ENCODE peak calls at places on chromosomes 5 and 9, in six cellular contexts. Q is body of pancreas, B is tibial nerve, Z is spleen, U is ovary, R is lower leg skin. O is an unnamed sample.

GRCh38 chr5:5497132-5497748 is 74.8 kb downstream of the ICE1 start:
- DNase-seq in Q (peak; percentile 32), B (peak; percentile 40), Z (peak; percentile 79), U (peak; percentile 57), R (no peak), O (peak; percentile 61)

GRCh38 chr5:72234265-72234700 is 85.8 kb downstream of the MRPS27 start:
- DNase-seq in Q (no peak), B (no peak), Z (no peak), U (no peak), R (no peak), O (peak; percentile 89)

GRCh38 chr5:155700333-155700732 is 626.6 kb upstream of the SGCD start:
- DNase-seq in Q (no peak), B (no peak), Z (no peak), U (no peak), R (no peak), O (peak; percentile 12)

GRCh38 chr9:32703635-32704034 is 68.2 kb upstream of the TAF1L start:
- DNase-seq in Q (no peak), B (no peak), Z (no peak), U (no peak), R (no peak), O (peak; percentile 46)

GRCh38 chr5:86909896-86910295 is 292.2 kb downstream of the COX7C start:
- DNase-seq in Q (no peak), B (no peak), Z (no peak), U (no peak), R (no peak), O (no peak)

GRCh38 chr5:1522601-1523479 is 920 bp downstream of the LPCAT1 start:
- DNase-seq in Q (peak; percentile 10), B (no peak), Z (peak; percentile 90), U (peak; percentile 45), R (peak; percentile 84), O (peak; percentile 48)

GRCh38 chr5:52840286-52841050 is 52.8 kb downstream of the ITGA1 start:
- DNase-seq in Q (no peak), B (no peak), Z (no peak), U (no peak), R (no peak), O (no peak)

GRCh38 chr5:159224471-159224870 is 15.1 kb upstream of the RNF145 start:
- DNase-seq in Q (no peak), B (no peak), Z (no peak), U (no peak), R (no peak), O (no peak)

GRCh38 chr5:142881727-142882126 is 111.5 kb downstream of the ARHGAP26 start:
- DNase-seq in Q (no peak), B (no peak), Z (no peak), U (no peak), R (no peak), O (no peak)

GRCh38 chr5:122757268-122757667 is 17.6 kb upstream of the SNX2 start:
- DNase-seq in Q (no peak), B (no peak), Z (no peak), U (no peak), R (no peak), O (no peak)

GRCh38 chr9:133954862-133955529 is 37.1 kb downstream of the VAV2 start:
- DNase-seq in Q (no peak), B (no peak), Z (peak; percentile 79), U (no peak), R (no peak), O (no peak)

GRCh38 chr9:120869726-120870125 is 7.3 kb downstream of the PHF19 start:
- DNase-seq in Q (no peak), B (no peak), Z (peak; percentile 89), U (peak; percentile 64), R (peak; percentile 88), O (peak; percentile 26)

GRCh38 chr9:89864257-89864656 is 259.4 kb downstream of the GADD45G start:
- DNase-seq in Q (no peak), B (no peak), Z (peak; percentile 53), U (no peak), R (no peak), O (no peak)

GRCh38 chr5:135159626-135160025 is 125.6 kb upstream of the PITX1 start:
- DNase-seq in Q (no peak), B (no peak), Z (no peak), U (no peak), R (no peak), O (no peak)

GRCh38 chr9:126829035-126829434 is 24.2 kb downstream of the ZBTB43 start:
- DNase-seq in Q (no peak), B (no peak), Z (no peak), U (no peak), R (no peak), O (no peak)

GRCh38 chr5:133489632-133490031 is 122.7 kb downstream of the FSTL4 start:
- DNase-seq in Q (peak; percentile 5), B (no peak), Z (no peak), U (no peak), R (peak; percentile 40), O (no peak)

GRCh38 chr9:38160613-38161215 is 91.7 kb upstream of the SHB start:
- DNase-seq in Q (peak; percentile 78), B (peak; percentile 65), Z (no peak), U (peak; percentile 22), R (no peak), O (peak; percentile 59)

GRCh38 chr5:143376911-143377838 is 26.3 kb downstream of the NR3C1 start:
- DNase-seq in Q (no peak), B (no peak), Z (no peak), U (no peak), R (no peak), O (peak; percentile 22)

GRCh38 chr5:41200506-41200905 is 12.8 kb downstream of the C6 start:
- DNase-seq in Q (no peak), B (no peak), Z (no peak), U (no peak), R (no peak), O (no peak)

GRCh38 chr5:43007911-43008368 is 32.2 kb downstream of the ANXA2R start:
- DNase-seq in Q (peak; percentile 55), B (peak; percentile 47), Z (peak; percentile 94), U (peak; percentile 52), R (peak; percentile 94), O (peak; percentile 92)

GRCh38 chr5:55175781-55176175 is 2.8 kb upstream of the CDC20B start:
- DNase-seq in Q (no peak), B (no peak), Z (no peak), U (no peak), R (no peak), O (no peak)

GRCh38 chr5:173554989-173555705 is 61.3 kb downstream of the BOD1 start:
- DNase-seq in Q (no peak), B (no peak), Z (no peak), U (no peak), R (no peak), O (no peak)

GRCh38 chr5:173556142-173557028 is 60.1 kb downstream of the BOD1 start:
- DNase-seq in Q (no peak), B (no peak), Z (no peak), U (no peak), R (no peak), O (no peak)

GRCh38 chr5:173550641-173551040 is 65.8 kb downstream of the BOD1 start:
- DNase-seq in Q (no peak), B (no peak), Z (no peak), U (no peak), R (no peak), O (no peak)

GRCh38 chr5:173557123-173557903 is 59.1 kb downstream of the BOD1 start:
- DNase-seq in Q (no peak), B (no peak), Z (no peak), U (no peak), R (no peak), O (no peak)

DNA sequence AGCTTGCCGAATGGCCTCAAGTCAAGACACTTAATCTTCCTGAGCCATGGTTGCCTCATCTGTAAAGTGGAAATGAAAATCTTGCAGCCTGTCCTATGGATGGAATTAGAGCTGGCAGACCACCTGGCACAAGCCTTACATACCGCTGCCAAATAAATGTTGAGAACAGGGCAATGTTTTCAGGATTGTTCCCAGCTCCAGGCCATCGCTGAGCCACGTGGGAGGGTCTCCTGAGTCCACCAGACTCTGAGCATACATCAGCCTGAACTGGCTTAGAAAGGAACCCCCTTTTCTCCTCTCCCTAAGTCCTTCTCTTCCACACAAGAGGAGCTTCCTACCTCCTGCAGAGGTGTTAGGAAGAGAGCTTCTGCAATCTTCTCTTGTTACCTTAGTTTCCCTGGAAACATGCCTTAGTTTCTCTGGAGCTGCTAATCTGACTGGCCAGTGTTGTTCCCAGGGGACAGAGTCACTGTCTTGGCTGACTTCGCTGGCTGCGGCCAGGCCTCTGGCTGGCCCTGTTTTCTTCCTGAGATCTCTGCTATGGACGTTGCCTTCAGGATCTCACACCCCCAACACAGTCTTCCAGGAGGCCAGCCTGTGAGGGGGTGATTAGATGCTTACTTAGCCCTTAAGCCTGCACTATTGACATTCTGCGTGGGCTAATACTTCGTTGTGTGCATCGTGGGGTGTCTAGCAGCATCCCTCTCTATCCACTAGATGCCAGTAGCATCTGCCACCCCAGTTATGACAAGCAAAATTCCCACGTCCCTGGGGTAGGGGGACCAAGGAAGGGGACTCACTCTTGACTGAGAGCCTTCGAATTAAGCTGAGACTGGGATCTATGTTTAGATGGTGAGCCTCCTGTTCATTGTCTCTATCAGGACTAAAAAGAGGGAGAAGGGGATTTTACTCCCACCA is 62.2 kb downstream of the BOD1 start:
- DNase-seq in Q (no peak), B (no peak), Z (no peak), U (no peak), R (no peak), O (no peak)
- TF ChIP-seq CTCF in Q (no peak), B (no peak), Z (no peak), U (no peak), R (no peak), O (no peak)

DNA sequence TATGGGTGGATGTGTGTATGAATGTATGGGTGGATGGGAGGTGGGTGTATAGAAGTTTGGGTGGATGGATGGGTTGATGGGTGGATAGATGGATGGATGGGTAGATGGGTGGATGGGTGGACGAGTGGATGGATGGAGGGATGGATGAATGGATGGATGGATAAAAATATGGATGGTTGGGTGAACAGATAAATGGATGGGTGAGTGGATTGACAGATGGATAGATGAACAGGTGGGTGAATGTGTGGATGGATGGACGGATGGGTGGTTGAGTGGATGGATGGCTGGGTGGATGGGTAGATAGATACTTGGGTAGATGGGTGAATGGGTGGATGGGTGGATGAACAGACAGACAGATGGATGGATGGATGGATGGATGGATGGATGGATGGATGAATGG is 166.9 kb downstream of the IRX2 start:
- DNase-seq in Q (no peak), B (no peak), Z (no peak), U (no peak), R (peak; percentile 50), O (no peak)
- TF ChIP-seq POLR2A in Q (no peak), B (no peak), Z (no peak), U (no peak), R (no peak), O (no peak)

GRCh38 chr9:112717669-112718331 is at the start of gene INIP:
- DNase-seq in Q (peak; percentile 98), B (peak; percentile 87), Z (peak; percentile 99), U (peak; percentile 94), R (peak; percentile 99), O (peak; percentile 98)
- TF ChIP-seq CTCF in Q (no peak), B (peak; percentile 38), Z (no peak), U (no peak), R (no peak), O (no peak)

DNA sequence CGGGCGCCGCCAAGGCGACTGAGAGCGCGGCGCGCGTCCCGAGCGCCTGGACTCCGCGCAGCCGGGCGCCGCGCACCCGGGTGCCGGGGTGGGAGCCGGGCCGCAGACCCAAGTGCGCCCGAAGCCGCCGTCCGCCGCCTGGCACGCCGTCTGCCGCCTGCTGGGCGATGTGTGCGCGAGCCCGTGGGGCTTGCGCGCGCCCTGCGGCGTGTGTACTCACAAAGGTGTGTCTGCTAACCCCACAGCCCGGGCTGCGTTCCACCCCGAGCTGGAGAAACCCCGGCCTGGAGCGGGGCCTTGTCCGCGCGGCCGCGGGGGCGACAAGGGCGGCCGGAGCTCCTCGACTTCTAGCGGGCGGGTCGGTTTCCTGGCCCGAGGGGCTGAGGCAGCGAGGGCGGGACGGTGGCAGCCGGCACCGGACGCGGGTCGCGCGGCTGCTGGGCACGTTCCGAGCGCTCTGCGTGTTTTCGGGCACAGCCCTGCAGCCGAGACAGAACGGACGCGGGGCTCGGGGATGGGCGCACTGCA is 1.1 kb upstream of the ZSWIM6 start:
- DNase-seq in Q (peak; percentile 87), B (no peak), Z (peak; percentile 96), U (peak; percentile 81), R (peak; percentile 93), O (peak; percentile 59)
- TF ChIP-seq POLR2A in Q (no peak), B (no peak), Z (no peak), U (no peak), R (no peak), O (no peak)

O was measured in NB4.